ENCODE peak calls at places on chromosome 4, in eight cellular contexts. One of them, this sample, is unnamed.

GRCh38 chr4:8160233-8160560 is 1.6 kb upstream of the ABLIM2 start:
- DNase-seq in fibroblast of lung: no peak
- DNase-seq in IMR-90: no peak
- DNase-seq in lower leg skin: no peak
- DNase-seq in germinal center: no peak
- DNase-seq in NCI-H345: no peak
- DNase-seq in heart left ventricle: no peak
- DNase-seq in mammary epithelial cell: no peak
- DNase-seq in this sample: no peak

GRCh38 chr4:6493668-6494304 is 21.4 kb upstream of the PPP2R2C start:
- DNase-seq in IMR-90: peak; percentile 3
- DNase-seq in fibroblast of lung: peak; percentile 19
- DNase-seq in NCI-H345: peak; percentile 20
- DNase-seq in mammary epithelial cell: peak; percentile 52
- DNase-seq in heart left ventricle: no peak
- DNase-seq in germinal center: no peak
- DNase-seq in lower leg skin: peak; percentile 75
- DNase-seq in this sample: peak; percentile 42

GRCh38 chr4:139770361-139770760 is 104.7 kb downstream of the MGST2 start:
- DNase-seq in heart left ventricle: peak; percentile 83
- DNase-seq in NCI-H345: no peak
- DNase-seq in germinal center: no peak
- DNase-seq in IMR-90: no peak
- DNase-seq in fibroblast of lung: no peak
- DNase-seq in mammary epithelial cell: no peak
- DNase-seq in lower leg skin: no peak
- DNase-seq in this sample: no peak

GRCh38 chr4:7460591-7460990 is 25.9 kb upstream of the PSAPL1 start:
- DNase-seq in NCI-H345: no peak
- DNase-seq in lower leg skin: no peak
- DNase-seq in mammary epithelial cell: no peak
- DNase-seq in heart left ventricle: peak; percentile 32
- DNase-seq in IMR-90: peak; percentile 7
- DNase-seq in fibroblast of lung: peak; percentile 1
- DNase-seq in germinal center: no peak
- DNase-seq in this sample: no peak

GRCh38 chr4:186554485-186554884 is 882 bp downstream of the MTNR1A start:
- DNase-seq in IMR-90: no peak
- DNase-seq in NCI-H345: peak; percentile 50
- DNase-seq in fibroblast of lung: peak; percentile 23
- DNase-seq in germinal center: no peak
- DNase-seq in heart left ventricle: no peak
- DNase-seq in lower leg skin: no peak
- DNase-seq in mammary epithelial cell: peak; percentile 33
- DNase-seq in this sample: peak; percentile 53

GRCh38 chr4:73446336-73446938 is 10.4 kb downstream of the AFP start:
- DNase-seq in NCI-H345: peak; percentile 42
- DNase-seq in IMR-90: peak; percentile 63
- DNase-seq in fibroblast of lung: peak; percentile 44
- DNase-seq in germinal center: peak; percentile 37
- DNase-seq in lower leg skin: no peak
- DNase-seq in heart left ventricle: no peak
- DNase-seq in mammary epithelial cell: peak; percentile 43
- DNase-seq in this sample: peak; percentile 59

GRCh38 chr4:87093443-87094123 is 126.8 kb downstream of the KLHL8 start:
- DNase-seq in mammary epithelial cell: peak; percentile 89
- DNase-seq in NCI-H345: peak; percentile 46
- DNase-seq in germinal center: peak; percentile 60
- DNase-seq in fibroblast of lung: peak; percentile 58
- DNase-seq in heart left ventricle: no peak
- DNase-seq in IMR-90: peak; percentile 72
- DNase-seq in lower leg skin: no peak
- DNase-seq in this sample: peak; percentile 20

GRCh38 chr4:107036602-107037151 is 564 bp upstream of the DKK2 start:
- DNase-seq in lower leg skin: no peak
- DNase-seq in fibroblast of lung: peak; percentile 6
- DNase-seq in germinal center: no peak
- DNase-seq in NCI-H345: no peak
- DNase-seq in heart left ventricle: no peak
- DNase-seq in IMR-90: no peak
- DNase-seq in mammary epithelial cell: no peak
- DNase-seq in this sample: no peak

GRCh38 chr4:156138781-156139280 is 185.2 kb upstream of the CTSO start:
- DNase-seq in IMR-90: no peak
- DNase-seq in fibroblast of lung: no peak
- DNase-seq in NCI-H345: no peak
- DNase-seq in heart left ventricle: no peak
- DNase-seq in mammary epithelial cell: peak; percentile 3
- DNase-seq in germinal center: no peak
- DNase-seq in lower leg skin: no peak
- DNase-seq in this sample: no peak

GRCh38 chr4:14264437-14264836 is 636.9 kb upstream of the BOD1L1 start:
- DNase-seq in fibroblast of lung: no peak
- DNase-seq in IMR-90: peak; percentile 10
- DNase-seq in heart left ventricle: no peak
- DNase-seq in mammary epithelial cell: no peak
- DNase-seq in germinal center: no peak
- DNase-seq in lower leg skin: no peak
- DNase-seq in NCI-H345: no peak
- DNase-seq in this sample: no peak

GRCh38 chr4:100635899-100636298 is 118.1 kb upstream of the EMCN start:
- DNase-seq in fibroblast of lung: no peak
- DNase-seq in heart left ventricle: no peak
- DNase-seq in mammary epithelial cell: peak; percentile 49
- DNase-seq in germinal center: no peak
- DNase-seq in lower leg skin: no peak
- DNase-seq in IMR-90: no peak
- DNase-seq in NCI-H345: no peak
- DNase-seq in this sample: no peak

GRCh38 chr4:15855804-15856475 is 77.8 kb downstream of the CD38 start:
- DNase-seq in IMR-90: no peak
- DNase-seq in fibroblast of lung: no peak
- DNase-seq in germinal center: no peak
- DNase-seq in NCI-H345: no peak
- DNase-seq in lower leg skin: no peak
- DNase-seq in heart left ventricle: peak; percentile 68
- DNase-seq in mammary epithelial cell: no peak
- DNase-seq in this sample: no peak

GRCh38 chr4:87848622-87849351 is 16.0 kb downstream of the MEPE start:
- DNase-seq in IMR-90: peak; percentile 56
- DNase-seq in germinal center: peak; percentile 43
- DNase-seq in heart left ventricle: peak; percentile 42
- DNase-seq in NCI-H345: peak; percentile 54
- DNase-seq in lower leg skin: no peak
- DNase-seq in mammary epithelial cell: peak; percentile 33
- DNase-seq in fibroblast of lung: peak; percentile 59
- DNase-seq in this sample: peak; percentile 18

GRCh38 chr4:134201216-134202098 is at the start of gene PABPC4L:
- DNase-seq in mammary epithelial cell: no peak
- DNase-seq in lower leg skin: peak; percentile 83
- DNase-seq in IMR-90: peak; percentile 24
- DNase-seq in fibroblast of lung: peak; percentile 81
- DNase-seq in germinal center: no peak
- DNase-seq in heart left ventricle: peak; percentile 70
- DNase-seq in NCI-H345: peak; percentile 68
- DNase-seq in this sample: peak; percentile 7

GRCh38 chr4:77669911-77670590 is 64.4 kb downstream of the CXCL13 start:
- DNase-seq in IMR-90: no peak
- DNase-seq in mammary epithelial cell: no peak
- DNase-seq in NCI-H345: peak; percentile 67
- DNase-seq in fibroblast of lung: no peak
- DNase-seq in lower leg skin: no peak
- DNase-seq in germinal center: no peak
- DNase-seq in heart left ventricle: no peak
- DNase-seq in this sample: no peak

GRCh38 chr4:4761128-4761991 is 98.1 kb upstream of the MSX1 start:
- DNase-seq in NCI-H345: no peak
- DNase-seq in heart left ventricle: no peak
- DNase-seq in germinal center: peak; percentile 20
- DNase-seq in mammary epithelial cell: no peak
- DNase-seq in IMR-90: no peak
- DNase-seq in lower leg skin: no peak
- DNase-seq in fibroblast of lung: no peak
- DNase-seq in this sample: no peak

GRCh38 chr4:36420111-36420679 is 138.8 kb downstream of the DTHD1 start:
- DNase-seq in mammary epithelial cell: no peak
- DNase-seq in IMR-90: no peak
- DNase-seq in heart left ventricle: no peak
- DNase-seq in germinal center: no peak
- DNase-seq in lower leg skin: peak; percentile 80
- DNase-seq in NCI-H345: no peak
- DNase-seq in fibroblast of lung: no peak
- DNase-seq in this sample: no peak

GRCh38 chr4:36351082-36351666 is 69.8 kb downstream of the DTHD1 start:
- DNase-seq in fibroblast of lung: peak; percentile 37
- DNase-seq in NCI-H345: peak; percentile 30
- DNase-seq in heart left ventricle: peak; percentile 45
- DNase-seq in IMR-90: peak; percentile 10
- DNase-seq in lower leg skin: no peak
- DNase-seq in germinal center: peak; percentile 28
- DNase-seq in mammary epithelial cell: peak; percentile 34
- DNase-seq in this sample: peak; percentile 22

GRCh38 chr4:23068756-23069155 is 376.0 kb downstream of the GBA3 start:
- DNase-seq in fibroblast of lung: no peak
- DNase-seq in germinal center: no peak
- DNase-seq in mammary epithelial cell: no peak
- DNase-seq in lower leg skin: no peak
- DNase-seq in heart left ventricle: no peak
- DNase-seq in NCI-H345: no peak
- DNase-seq in IMR-90: no peak
- DNase-seq in this sample: no peak

GRCh38 chr4:140374130-140374477 is 658 bp downstream of the SCOC start:
- DNase-seq in mammary epithelial cell: no peak
- DNase-seq in lower leg skin: no peak
- DNase-seq in IMR-90: no peak
- DNase-seq in fibroblast of lung: no peak
- DNase-seq in NCI-H345: no peak
- DNase-seq in heart left ventricle: no peak
- DNase-seq in germinal center: no peak
- DNase-seq in this sample: no peak

GRCh38 chr4:7650606-7651400 is 216.1 kb upstream of the PSAPL1 start:
- DNase-seq in germinal center: no peak
- DNase-seq in lower leg skin: no peak
- DNase-seq in NCI-H345: no peak
- DNase-seq in heart left ventricle: no peak
- DNase-seq in IMR-90: no peak
- DNase-seq in mammary epithelial cell: peak; percentile 25
- DNase-seq in fibroblast of lung: peak; percentile 64
- DNase-seq in this sample: no peak

GRCh38 chr4:85147481-85148076 is 181.1 kb upstream of the WDFY3 start:
- DNase-seq in fibroblast of lung: peak; percentile 56
- DNase-seq in NCI-H345: peak; percentile 71
- DNase-seq in mammary epithelial cell: peak; percentile 41
- DNase-seq in heart left ventricle: peak; percentile 49
- DNase-seq in lower leg skin: no peak
- DNase-seq in germinal center: peak; percentile 43
- DNase-seq in IMR-90: peak; percentile 54
- DNase-seq in this sample: peak; percentile 1

GRCh38 chr4:94603170-94603747 is 151.5 kb downstream of the PDLIM5 start:
- DNase-seq in mammary epithelial cell: peak; percentile 20
- DNase-seq in NCI-H345: no peak
- DNase-seq in IMR-90: peak; percentile 96
- DNase-seq in germinal center: no peak
- DNase-seq in lower leg skin: no peak
- DNase-seq in fibroblast of lung: peak; percentile 78
- DNase-seq in heart left ventricle: peak; percentile 35
- DNase-seq in this sample: no peak

GRCh38 chr4:169266661-169267060 is 4.1 kb downstream of the SH3RF1 start:
- DNase-seq in mammary epithelial cell: no peak
- DNase-seq in fibroblast of lung: no peak
- DNase-seq in germinal center: no peak
- DNase-seq in heart left ventricle: no peak
- DNase-seq in lower leg skin: no peak
- DNase-seq in IMR-90: no peak
- DNase-seq in NCI-H345: no peak
- DNase-seq in this sample: no peak

GRCh38 chr4:77047037-77047436 is 28.8 kb downstream of the CCNI start:
- DNase-seq in mammary epithelial cell: no peak
- DNase-seq in NCI-H345: no peak
- DNase-seq in IMR-90: peak; percentile 44
- DNase-seq in heart left ventricle: no peak
- DNase-seq in fibroblast of lung: peak; percentile 30
- DNase-seq in lower leg skin: no peak
- DNase-seq in germinal center: no peak
- DNase-seq in this sample: no peak